ENCODE peak calls at places on chromosomes 5 and 9, in five cellular contexts. B is WTC11, X is K562, O is HepG2, H is GM12878. I is an unnamed sample.
A peak's percentile ranks its signal among the peaks of the same experiment; 100 is the strongest.

GRCh38 chr5:151093476-151093889 is 12.6 kb upstream of the TNIP1 start:
- DNase-seq in B (no peak), X (no peak), O (no peak), H (no peak), I (no peak)

GRCh38 chr5:35281613-35282012 is 51.3 kb upstream of the PRLR start:
- DNase-seq in B (no peak), X (no peak), O (no peak), H (no peak), I (no peak)

GRCh38 chr9:21923694-21924093 is 70.5 kb downstream of the CDKN2A start:
- DNase-seq in B (no peak), X (no peak), O (no peak), H (no peak), I (no peak)

GRCh38 chr5:122999947-123000563 is 36.5 kb downstream of the PPIC start:
- DNase-seq in B (peak; percentile 79), X (peak; percentile 63), O (peak; percentile 6), H (peak; percentile 40), I (peak; percentile 72)

GRCh38 chr5:6745706-6746217 is 32.5 kb downstream of the TENT4A start:
- DNase-seq in B (no peak), X (peak; percentile 43), O (peak; percentile 45), H (no peak), I (peak; percentile 52)

GRCh38 chr9:1878817-1879216 is 136.3 kb upstream of the SMARCA2 start:
- DNase-seq in B (no peak), X (no peak), O (no peak), H (peak; percentile 55), I (no peak)

GRCh38 chr5:153523831-153524230 is 33.4 kb downstream of the GRIA1 start:
- DNase-seq in B (no peak), X (no peak), O (no peak), H (no peak), I (no peak)

GRCh38 chr5:154078305-154078704 is 39.5 kb downstream of the MFAP3 start:
- DNase-seq in B (no peak), X (no peak), O (no peak), H (no peak), I (no peak)

GRCh38 chr5:17157294-17157693 is 60.1 kb upstream of the BASP1 start:
- DNase-seq in B (no peak), X (no peak), O (no peak), H (no peak), I (no peak)

GRCh38 chr9:118522093-118523028 is 818.2 kb downstream of the TLR4 start:
- DNase-seq in B (peak; percentile 76), X (no peak), O (peak; percentile 8), H (peak; percentile 34), I (peak; percentile 20)

GRCh38 chr9:115275753-115276152 is 157.8 kb upstream of the TNC start:
- DNase-seq in B (no peak), X (no peak), O (no peak), H (no peak), I (no peak)
- TF ChIP-seq ESRRA in B (no peak), X (no peak), O (no peak), H (no peak), I (no peak)

GRCh38 chr5:174827521-174827920 is 103.1 kb downstream of the MSX2 start:
- DNase-seq in B (no peak), X (no peak), O (no peak), H (no peak), I (no peak)
- TF ChIP-seq ESRRA in B (no peak), X (no peak), O (no peak), H (no peak), I (no peak)

GRCh38 chr5:132388244-132389050 is 18.9 kb downstream of the SLC22A5 start:
- DNase-seq in B (no peak), X (no peak), O (no peak), H (no peak), I (no peak)

GRCh38 chr5:132387649-132388117 is 18.2 kb downstream of the SLC22A5 start:
- DNase-seq in B (no peak), X (peak; percentile 58), O (no peak), H (no peak), I (peak; percentile 93)

GRCh38 chr5:132391247-132391646 is 21.7 kb downstream of the SLC22A5 start:
- DNase-seq in B (no peak), X (no peak), O (no peak), H (no peak), I (no peak)

GRCh38 chr5:132389051-132389331 is 19.5 kb downstream of the SLC22A5 start:
- DNase-seq in B (no peak), X (no peak), O (no peak), H (no peak), I (no peak)

DNA sequence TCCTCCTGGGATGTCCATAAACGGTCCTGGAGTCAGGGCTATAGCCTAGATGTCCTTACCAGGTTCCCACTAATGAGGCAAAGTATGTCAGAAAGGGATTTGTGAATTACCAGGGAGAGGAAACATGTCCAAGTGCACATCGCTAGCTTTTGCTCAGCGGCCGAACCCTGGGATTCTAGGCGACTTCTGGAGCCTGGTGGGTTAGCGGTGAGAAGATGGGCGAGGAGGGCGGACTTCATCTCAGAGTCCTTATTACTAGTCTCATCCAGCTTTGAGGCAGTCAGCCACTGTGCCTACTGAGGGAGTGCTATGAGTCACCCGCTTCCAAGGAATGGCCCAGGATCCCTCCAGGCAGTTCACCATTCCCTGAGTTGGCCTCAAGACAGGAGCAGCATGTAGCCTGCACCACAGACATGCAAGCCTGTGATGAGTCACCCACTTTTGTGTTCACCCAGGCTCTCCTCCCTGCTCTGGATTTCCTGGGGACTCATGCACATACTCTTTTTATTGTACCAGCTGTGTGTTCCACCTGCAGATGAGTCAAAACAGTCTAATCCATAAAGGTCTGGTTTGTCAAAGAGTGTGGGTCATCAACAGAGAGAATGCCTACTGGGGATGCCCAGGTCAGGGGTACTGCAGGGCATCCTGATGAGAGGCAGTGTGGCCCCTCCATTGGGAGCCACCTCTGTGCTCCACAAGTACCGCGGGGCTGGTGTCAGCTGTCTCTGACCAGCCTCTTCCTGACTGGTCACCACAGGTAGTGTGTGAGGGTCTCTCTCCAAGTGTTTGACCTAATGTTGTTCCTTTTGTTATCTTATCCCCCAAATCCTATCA is 20.2 kb downstream of the SLC22A5 start:
- DNase-seq in B (no peak), X (no peak), O (no peak), H (no peak), I (peak; percentile 93)
- TF ChIP-seq ESRRA in B (no peak), X (no peak), O (no peak), H (no peak), I (no peak)

DNA sequence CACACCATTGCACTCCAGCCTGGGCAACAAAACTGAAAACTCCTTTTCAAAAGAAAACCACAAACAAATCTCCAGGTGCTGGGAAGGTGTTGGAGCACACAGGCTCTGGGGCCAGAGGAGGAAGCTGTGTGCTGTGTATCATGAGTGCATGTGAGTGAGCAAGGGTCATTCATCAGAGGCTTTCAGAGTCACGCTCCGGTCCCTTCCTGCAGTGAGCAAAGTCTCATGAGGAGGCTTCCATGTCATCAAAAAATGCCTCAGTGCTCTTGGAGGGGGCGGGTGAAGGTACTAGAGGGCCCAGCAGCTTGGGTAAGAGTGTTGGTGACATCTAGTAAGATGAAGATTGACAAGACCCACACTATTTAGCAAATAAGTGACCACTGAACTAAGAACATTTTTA is 48.3 kb upstream of the TESK1 start:
- DNase-seq in B (no peak), X (no peak), O (no peak), H (no peak), I (no peak)
- TF ChIP-seq ESRRA in B (no peak), X (no peak), O (no peak), H (no peak), I (no peak)

DNA sequence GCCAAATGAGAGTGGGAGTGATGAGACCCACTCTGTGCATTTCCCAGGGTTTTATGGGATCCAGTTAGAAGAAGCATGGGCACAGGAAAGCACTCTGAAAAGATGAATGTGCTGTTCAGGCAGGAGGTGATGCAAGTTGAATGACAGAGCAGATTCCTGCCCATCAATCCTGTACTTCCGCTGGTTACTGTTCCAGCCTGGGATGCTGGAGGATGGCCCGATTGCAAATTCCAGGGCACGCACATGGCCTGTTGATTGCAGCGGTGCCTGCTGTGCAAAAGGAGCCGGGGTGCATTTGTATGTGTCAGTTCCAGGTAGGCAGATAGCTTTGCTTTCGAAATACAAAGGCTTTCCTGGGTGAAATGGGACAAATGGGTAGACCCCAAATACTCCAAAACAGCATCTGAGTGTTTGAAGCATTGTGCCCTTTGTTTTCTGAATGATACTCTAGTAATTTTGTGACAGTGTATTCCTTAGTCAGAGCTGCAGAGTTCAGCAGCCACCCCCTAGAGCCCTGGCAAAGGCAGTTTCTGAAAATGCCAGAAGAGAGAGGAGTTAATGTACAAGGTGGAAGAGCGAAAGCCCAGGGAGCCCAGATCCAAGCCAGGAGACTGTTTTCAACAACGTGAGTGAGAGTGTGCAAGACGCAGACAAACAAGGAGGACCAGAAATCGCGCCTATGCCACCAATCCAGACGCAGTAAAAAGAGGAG is 454.2 kb upstream of the CLINT1 start:
- DNase-seq in B (peak; percentile 36), X (no peak), O (no peak), H (no peak), I (no peak)
- TF ChIP-seq ESRRA in B (no peak), X (no peak), O (no peak), H (no peak), I (no peak)

GRCh38 chr5:148973455-148973854 is 89.4 kb downstream of the SH3TC2 start:
- DNase-seq in B (no peak), X (no peak), O (no peak), H (no peak), I (no peak)

GRCh38 chr5:148972396-148972795 is 90.5 kb downstream of the SH3TC2 start:
- DNase-seq in B (no peak), X (no peak), O (no peak), H (no peak), I (no peak)

GRCh38 chr5:148976569-148977321 is 86.1 kb downstream of the SH3TC2 start:
- DNase-seq in B (no peak), X (no peak), O (no peak), H (no peak), I (no peak)

GRCh38 chr5:148972958-148973357 is 89.9 kb downstream of the SH3TC2 start:
- DNase-seq in B (no peak), X (no peak), O (peak; percentile 13), H (no peak), I (peak; percentile 79)

DNA sequence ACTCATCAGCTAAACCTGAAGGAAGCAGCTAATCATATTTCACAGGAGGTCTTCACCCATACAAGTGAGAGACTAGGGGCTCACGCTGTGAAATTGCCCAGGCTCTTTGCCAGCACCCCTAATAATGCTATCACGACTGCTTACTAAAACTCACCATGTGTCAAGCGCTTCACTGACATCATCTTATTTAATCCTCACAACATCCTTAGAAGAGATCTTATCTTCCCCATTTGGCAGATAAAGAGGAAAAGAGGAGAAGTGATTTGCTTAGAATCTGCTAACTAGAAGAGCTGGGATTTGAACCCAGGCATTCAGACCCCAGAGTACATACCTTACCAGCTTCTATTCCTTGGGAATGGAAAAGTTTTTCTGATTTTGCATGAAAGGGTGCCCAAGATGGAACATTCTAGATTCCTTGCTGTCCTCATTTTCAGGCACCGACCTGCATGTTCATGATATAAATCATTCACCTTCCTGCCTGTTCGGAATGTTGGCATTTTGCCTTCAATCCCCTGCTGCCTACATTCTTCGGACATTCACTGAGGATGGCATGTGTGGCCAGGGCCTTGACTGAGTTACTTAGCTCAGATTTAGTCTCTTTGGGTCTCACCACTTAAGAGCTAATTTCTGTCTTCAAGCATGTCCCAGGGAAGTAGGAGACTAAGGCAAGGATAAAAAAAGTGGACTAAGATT is 88.1 kb downstream of the SH3TC2 start:
- DNase-seq in B (no peak), X (no peak), O (no peak), H (no peak), I (no peak)
- TF ChIP-seq ESRRA in B (no peak), X (no peak), O (no peak), H (no peak), I (no peak)

GRCh38 chr9:114745879-114746550 is 59.8 kb downstream of the TNFSF15 start:
- DNase-seq in B (no peak), X (peak; percentile 8), O (no peak), H (no peak), I (no peak)
- TF ChIP-seq ESRRA in B (no peak), X (no peak), O (no peak), H (no peak), I (no peak)

I was measured in A549.